ENCODE peak calls at places on chromosomes 2 and 18, in seven cellular contexts. F is suprapubic skin, L is tibial nerve, W is HepG2, Y is K562, V is upper lobe of left lung, T is ovary. A is an unnamed sample. For H3K36me3, the result is how much of the 10 kb centered on the place peaks cover.

GRCh38 chr2:99821039-99821438 is 321.4 kb downstream of the AFF3 start:
- DNase-seq in F (no peak), L (no peak), W (no peak), Y (no peak), V (no peak), T (no peak), A (no peak)

GRCh38 chr2:217077841-217078407 is 218.1 kb upstream of the TNP1 start:
- DNase-seq in F (no peak), L (no peak), W (no peak), Y (peak), V (no peak), T (no peak), A (no peak)

GRCh38 chr2:119117408-119117807 is 41.1 kb downstream of the C1QL2 start:
- DNase-seq in F (no peak), L (no peak), W (no peak), Y (no peak), V (peak), T (no peak), A (no peak)

GRCh38 chr2:42859006-42859552 is 66.7 kb upstream of the HAAO start:
- DNase-seq in F (peak), L (peak), W (peak), Y (peak), V (no peak), T (peak), A (peak)

GRCh38 chr2:192604295-192604694 is 409.6 kb upstream of the TMEFF2 start:
- DNase-seq in F (no peak), L (no peak), W (peak), Y (no peak), V (no peak), T (no peak), A (no peak)

GRCh38 chr2:48736251-48736650 is 19.3 kb downstream of the LHCGR start:
- DNase-seq in F (no peak), L (no peak), W (no peak), Y (no peak), V (no peak), T (no peak), A (no peak)

GRCh38 chr2:27960237-27960912 is 69.8 kb downstream of the BABAM2 start:
- DNase-seq in F (no peak), L (no peak), W (no peak), Y (no peak), V (no peak), T (no peak), A (no peak)

GRCh38 chr2:61898810-61899209 is 6.7 kb upstream of the COMMD1 start:
- DNase-seq in F (no peak), L (no peak), W (peak), Y (no peak), V (no peak), T (no peak), A (no peak)

GRCh38 chr2:221529943-221530652 is 42.0 kb downstream of the EPHA4 start:
- DNase-seq in F (no peak), L (no peak), W (no peak), Y (no peak), V (no peak), T (no peak), A (no peak)

GRCh38 chr2:15718944-15719323 is 127.3 kb downstream of the DDX1 start:
- DNase-seq in F (no peak), L (no peak), W (no peak), Y (no peak), V (no peak), T (no peak), A (no peak)
- TF ChIP-seq EP300 in F (no peak), L (no peak), W (no peak), Y (no peak), V (no peak), T (no peak), A (no peak)

GRCh38 chr18:10062941-10063300 is 149.1 kb downstream of the VAPA start:
- DNase-seq in F (no peak), L (no peak), W (no peak), Y (no peak), V (no peak), T (no peak), A (no peak)

GRCh38 chr18:10060469-10060782 is 146.6 kb downstream of the VAPA start:
- DNase-seq in F (no peak), L (no peak), W (no peak), Y (no peak), V (no peak), T (no peak), A (no peak)

GRCh38 chr18:10064267-10064666 is 150.5 kb downstream of the VAPA start:
- DNase-seq in F (no peak), L (no peak), W (no peak), Y (no peak), V (no peak), T (no peak), A (no peak)

GRCh38 chr18:10061566-10061965 is 147.8 kb downstream of the VAPA start:
- DNase-seq in F (no peak), L (no peak), W (no peak), Y (no peak), V (no peak), T (no peak), A (no peak)

DNA sequence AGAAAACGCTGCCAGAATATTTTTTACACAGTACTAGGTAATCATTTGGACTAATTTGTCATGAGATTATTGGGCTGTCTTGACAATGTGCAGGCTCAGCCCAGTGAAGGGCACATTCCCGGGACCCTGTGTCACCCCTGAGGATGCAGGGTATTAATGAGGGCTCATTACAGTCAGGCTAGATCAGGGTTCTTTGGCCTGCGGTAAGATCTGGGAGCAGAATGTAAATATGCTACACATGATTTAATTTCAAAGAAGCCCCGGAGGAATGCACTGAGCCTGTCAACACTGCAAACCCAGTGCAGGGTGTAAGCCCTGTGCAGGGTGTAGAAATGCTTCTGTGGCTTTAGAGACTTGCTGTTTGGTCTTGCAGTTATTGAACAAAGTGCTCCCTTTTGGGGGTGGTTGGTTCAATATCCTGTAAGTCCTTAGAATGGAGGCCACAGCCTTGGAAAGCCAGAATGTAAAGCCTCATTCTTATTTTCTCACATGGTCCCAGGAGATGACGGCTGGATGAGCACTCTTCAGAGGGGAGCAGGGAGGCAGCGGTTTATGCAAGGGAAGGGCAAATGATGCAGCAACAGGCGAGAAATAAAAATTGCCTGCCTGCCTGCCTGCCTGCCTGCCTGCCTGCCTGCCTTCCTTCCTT is 148.6 kb downstream of the VAPA start:
- DNase-seq in F (no peak), L (no peak), W (no peak), Y (no peak), V (no peak), T (no peak), A (no peak)
- TF ChIP-seq CTCF in F (no peak), L (no peak), W (no peak), Y (no peak), V (no peak), T (no peak), A (no peak)

DNA sequence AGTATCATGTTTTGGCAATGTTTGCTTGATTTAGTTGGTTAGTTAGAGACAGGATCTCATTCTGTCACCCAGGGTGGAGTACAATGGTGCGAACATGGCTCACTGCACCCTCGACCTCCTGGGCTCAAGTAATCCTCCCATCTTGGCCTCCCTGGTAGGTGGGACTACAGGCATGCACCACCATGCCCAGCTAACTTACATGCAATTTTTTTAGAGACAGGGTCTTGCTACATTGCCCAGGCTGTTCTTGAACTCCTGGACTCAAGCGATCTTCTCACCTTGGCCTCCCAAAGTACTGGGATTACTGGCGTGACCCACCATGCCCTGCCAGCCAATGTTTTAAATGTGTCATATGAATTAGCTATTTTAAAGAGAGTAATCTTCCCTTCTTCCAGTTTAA is 16.3 kb upstream of the CDKL4 start:
- DNase-seq in F (no peak), L (no peak), W (no peak), Y (no peak), V (no peak), T (no peak), A (no peak)
- H3K36me3 ChIP-seq in F (half or more), L (under half), W (half or more), Y (half or more), V (under half), T (under half), A (under half)

GRCh38 chr2:95204396-95204795 is 2.9 kb upstream of the ZNF892 start:
- DNase-seq in F (no peak), L (no peak), W (no peak), Y (no peak), V (no peak), T (no peak), A (no peak)

GRCh38 chr2:95203911-95204310 is 3.4 kb upstream of the ZNF892 start:
- DNase-seq in F (no peak), L (no peak), W (no peak), Y (no peak), V (no peak), T (no peak), A (no peak)

GRCh38 chr2:95208101-95208500 is 780 bp downstream of the ZNF892 start:
- DNase-seq in F (no peak), L (no peak), W (no peak), Y (no peak), V (no peak), T (no peak), A (no peak)

GRCh38 chr2:95206086-95206485 is 1.2 kb upstream of the ZNF892 start:
- DNase-seq in F (no peak), L (no peak), W (no peak), Y (no peak), V (no peak), T (no peak), A (no peak)

DNA sequence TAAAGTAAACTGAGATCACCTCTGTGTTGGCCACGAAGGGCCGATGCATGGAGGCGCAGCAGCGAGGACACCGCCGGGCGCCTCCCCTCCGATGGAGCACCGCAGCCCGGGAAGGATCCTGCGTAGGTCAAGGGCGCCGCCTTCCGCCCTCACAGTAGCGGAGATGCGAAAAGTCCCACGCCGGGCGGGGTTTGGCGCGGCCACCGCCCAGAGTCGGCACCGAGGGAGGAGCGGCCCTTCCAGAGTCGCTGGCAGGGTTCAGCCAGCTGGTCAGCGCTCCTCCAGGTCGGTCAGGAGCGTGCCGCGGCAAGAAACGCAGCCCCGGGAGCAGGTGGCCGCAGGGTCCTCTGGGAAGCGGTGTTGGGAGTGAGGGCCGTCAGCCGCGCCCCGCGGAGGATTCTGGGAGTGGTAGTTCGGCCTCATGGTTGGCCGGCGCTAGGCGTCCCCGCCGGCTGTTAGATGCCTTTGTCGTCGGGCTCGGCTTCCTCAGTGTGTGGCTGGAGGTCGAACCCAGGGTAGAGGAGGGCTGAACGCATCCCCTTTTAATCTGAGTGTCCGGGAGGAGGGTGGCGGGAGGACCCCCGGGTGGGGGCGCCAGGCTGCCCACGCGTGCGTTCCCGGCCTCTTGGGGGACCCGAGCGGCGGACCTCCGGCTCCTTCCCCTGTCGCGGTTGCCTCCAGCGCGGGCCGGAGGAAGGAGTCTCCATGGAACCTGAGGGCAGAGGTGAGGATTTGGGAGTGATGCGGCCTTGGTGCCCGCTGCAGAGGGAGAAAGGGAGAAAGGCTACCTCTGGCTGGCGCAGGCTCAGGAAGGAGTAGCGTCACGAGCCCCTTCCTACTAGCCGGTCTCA is at the start of gene ZNF892:
- DNase-seq in F (peak), L (peak), W (peak), Y (peak), V (peak), T (peak), A (peak)
- TF ChIP-seq EP300 in F (no peak), L (peak), W (no peak), Y (no peak), V (no peak), T (no peak), A (no peak)

GRCh38 chr2:231670892-231671616 is 37.3 kb upstream of the PTMA start:
- DNase-seq in F (no peak), L (no peak), W (no peak), Y (peak), V (no peak), T (peak), A (peak)
- TF ChIP-seq CTCF in F (no peak), L (peak), W (peak), Y (peak), V (no peak), T (no peak), A (no peak)

GRCh38 chr2:165054667-165055066 is 99.3 kb upstream of the SLC38A11 start:
- DNase-seq in F (no peak), L (no peak), W (no peak), Y (no peak), V (no peak), T (no peak), A (no peak)
- H3K36me3 ChIP-seq in F (under half), L (under half), W (under half), Y (under half), V (under half), T (under half), A (under half)